ENCODE peak calls at places on chromosomes 3 and 15, in four cellular contexts. Y is HuH-7; T is stimulated activated effector memory CD8-positive, alpha-beta T cell treated with anti-CD3 and anti-CD28 coated beads, Interleukin-12 subunit alpha, Interleukin-12 subunit beta, amount 100 ng/mL, for 72 hours; U is endothelial cell. X is an unnamed sample.

GRCh38 chr3:45397754-45398153 is 9.4 kb downstream of the LARS2 start:
- DNase-seq in T (no peak), Y (no peak), U (no peak), X (no peak)

GRCh38 chr3:45167011-45167911 is 21.1 kb upstream of the CDCP1 start:
- DNase-seq in U (peak), Y (peak), T (peak), X (peak)

GRCh38 chr15:48974865-48975264 is 11.1 kb upstream of the SHC4 start:
- DNase-seq in T (no peak), Y (peak), U (no peak), X (peak)

GRCh38 chr15:61051570-61052031 is 177.5 kb downstream of the RORA start:
- DNase-seq in U (peak), Y (no peak), T (no peak), X (no peak)

GRCh38 chr15:99486371-99487336 is 79.1 kb upstream of the MEF2A start:
- DNase-seq in U (peak), Y (peak), T (no peak), X (no peak)

GRCh38 chr3:189629803-189630455 is 1.3 kb upstream of the TP63 start:
- DNase-seq in T (no peak), Y (no peak), U (no peak), X (no peak)

GRCh38 chr3:38454884-38455638 is 1.4 kb downstream of the ACVR2B start:
- DNase-seq in U (peak), Y (peak), T (peak), X (peak)

GRCh38 chr3:81485444-81485865 is 276.0 kb downstream of the GBE1 start:
- DNase-seq in U (no peak), Y (no peak), T (no peak), X (no peak)

GRCh38 chr3:123816673-123817207 is 67.4 kb downstream of the MYLK start:
- DNase-seq in Y (no peak), U (no peak), T (no peak), X (no peak)

GRCh38 chr15:51971353-51972133 is at the start of gene LEO1:
- DNase-seq in Y (peak), T (peak), U (peak), X (peak)

GRCh38 chr15:83559310-83559966 is 94.5 kb upstream of the ADAMTSL3 start:
- DNase-seq in U (peak), T (peak), Y (peak), X (peak)

GRCh38 chr3:99175276-99175801 is 273.8 kb upstream of the DCBLD2 start:
- DNase-seq in T (no peak), U (no peak), Y (no peak), X (no peak)

GRCh38 chr15:48149858-48150257 is 28.2 kb downstream of the MYEF2 start:
- DNase-seq in T (no peak), Y (no peak), U (no peak), X (no peak)

GRCh38 chr3:35505181-35505580 is 134.1 kb upstream of the ARPP21 start:
- DNase-seq in U (no peak), Y (no peak), T (no peak), X (peak)

GRCh38 chr3:186609247-186609868 is 3.5 kb upstream of the AHSG start:
- DNase-seq in T (no peak), Y (no peak), U (no peak), X (peak)

GRCh38 chr15:80996247-80996646 is 4.5 kb upstream of the TLNRD1 start:
- DNase-seq in Y (no peak), U (no peak), T (no peak), X (peak)

X was measured in OCI-M1.